ENCODE peak calls at places on chromosomes 6 and 20, in four cellular contexts. One of them, this sample, is unnamed. For H3K4me1, the result is how much of the 10 kb centered on the place peaks cover.

GRCh38 chr6:35070111-35070510 is 71.0 kb downstream of the TCP11 start:
- DNase-seq in adrenal gland: no peak
- DNase-seq in BE2C: no peak
- DNase-seq in cardiac muscle cell: no peak
- DNase-seq in this sample: no peak

GRCh38 chr6:170057034-170057734 is 233.7 kb downstream of the DLL1 start:
- DNase-seq in BE2C: no peak
- DNase-seq in adrenal gland: no peak
- DNase-seq in cardiac muscle cell: no peak
- DNase-seq in this sample: no peak

GRCh38 chr6:151482290-151482689 is 11.5 kb upstream of the CCDC170 start:
- DNase-seq in adrenal gland: no peak
- DNase-seq in BE2C: no peak
- DNase-seq in cardiac muscle cell: no peak
- DNase-seq in this sample: no peak

GRCh38 chr6:68196645-68197044 is 438.4 kb upstream of the ADGRB3 start:
- DNase-seq in adrenal gland: no peak
- DNase-seq in BE2C: peak
- DNase-seq in cardiac muscle cell: no peak
- DNase-seq in this sample: no peak

GRCh38 chr6:148385379-148385778 is 42.7 kb downstream of the SASH1 start:
- DNase-seq in cardiac muscle cell: no peak
- DNase-seq in adrenal gland: no peak
- DNase-seq in BE2C: no peak
- DNase-seq in this sample: no peak

GRCh38 chr20:32527052-32527446 is 58.1 kb downstream of the NOL4L start:
- DNase-seq in adrenal gland: no peak
- DNase-seq in BE2C: no peak
- DNase-seq in cardiac muscle cell: no peak
- DNase-seq in this sample: no peak

GRCh38 chr6:35386989-35387388 is 44.6 kb downstream of the PPARD start:
- DNase-seq in adrenal gland: no peak
- DNase-seq in cardiac muscle cell: no peak
- DNase-seq in BE2C: no peak
- DNase-seq in this sample: no peak

GRCh38 chr6:13762648-13763441 is 51.2 kb upstream of the RANBP9 start:
- DNase-seq in cardiac muscle cell: no peak
- DNase-seq in BE2C: no peak
- DNase-seq in adrenal gland: no peak
- DNase-seq in this sample: peak

GRCh38 chr6:19477563-19477962 is 359.6 kb upstream of the ID4 start:
- DNase-seq in adrenal gland: no peak
- DNase-seq in cardiac muscle cell: no peak
- DNase-seq in BE2C: no peak
- DNase-seq in this sample: no peak

GRCh38 chr6:5580736-5581568 is 319.6 kb downstream of the FARS2 start:
- DNase-seq in cardiac muscle cell: no peak
- DNase-seq in BE2C: no peak
- DNase-seq in adrenal gland: no peak
- DNase-seq in this sample: no peak

GRCh38 chr6:39446909-39447308 is 124.4 kb upstream of the KCNK16 start:
- DNase-seq in adrenal gland: no peak
- DNase-seq in cardiac muscle cell: no peak
- DNase-seq in BE2C: no peak
- DNase-seq in this sample: no peak

GRCh38 chr6:159934181-159934580 is 34.7 kb upstream of the IGF2R start:
- DNase-seq in cardiac muscle cell: no peak
- DNase-seq in BE2C: no peak
- DNase-seq in adrenal gland: no peak
- DNase-seq in this sample: no peak

GRCh38 chr20:59676126-59676876 is 72.0 kb downstream of the PHACTR3 start:
- DNase-seq in adrenal gland: no peak
- DNase-seq in BE2C: no peak
- DNase-seq in cardiac muscle cell: no peak
- DNase-seq in this sample: no peak

GRCh38 chr6:90350689-90351554 is 54.3 kb upstream of the BACH2 start:
- DNase-seq in cardiac muscle cell: no peak
- DNase-seq in adrenal gland: no peak
- DNase-seq in BE2C: no peak
- DNase-seq in this sample: peak

GRCh38 chr6:1604991-1605821 is 4.5 kb upstream of the FOXC1 start:
- DNase-seq in BE2C: no peak
- DNase-seq in adrenal gland: no peak
- DNase-seq in cardiac muscle cell: no peak
- DNase-seq in this sample: no peak

GRCh38 chr20:59042151-59042795 is at the start of gene PRELID3B:
- DNase-seq in BE2C: no peak
- DNase-seq in adrenal gland: peak
- DNase-seq in cardiac muscle cell: no peak
- DNase-seq in this sample: peak

GRCh38 chr20:59577037-59577808 is 27.1 kb upstream of the PHACTR3 start:
- DNase-seq in adrenal gland: no peak
- DNase-seq in cardiac muscle cell: no peak
- DNase-seq in BE2C: no peak
- DNase-seq in this sample: no peak

GRCh38 chr20:59629141-59630045 is 25.1 kb downstream of the PHACTR3 start:
- DNase-seq in adrenal gland: no peak
- DNase-seq in cardiac muscle cell: no peak
- DNase-seq in BE2C: no peak
- DNase-seq in this sample: no peak

GRCh38 chr6:124968401-124968800 is 6.2 kb downstream of the RNF217 start:
- DNase-seq in adrenal gland: no peak
- DNase-seq in BE2C: no peak
- DNase-seq in cardiac muscle cell: peak
- DNase-seq in this sample: no peak

GRCh38 chr20:37574199-37574890 is 46.7 kb upstream of the BLCAP start:
- DNase-seq in cardiac muscle cell: no peak
- DNase-seq in BE2C: no peak
- DNase-seq in adrenal gland: no peak
- DNase-seq in this sample: no peak

GRCh38 chr6:22774129-22774528 is 204.8 kb downstream of the HDGFL1 start:
- DNase-seq in adrenal gland: no peak
- DNase-seq in cardiac muscle cell: no peak
- DNase-seq in BE2C: peak
- DNase-seq in this sample: no peak

GRCh38 chr20:59831901-59832240 is 101.6 kb downstream of the SYCP2 start:
- DNase-seq in adrenal gland: no peak
- DNase-seq in cardiac muscle cell: no peak
- DNase-seq in BE2C: no peak
- DNase-seq in this sample: no peak

GRCh38 chr20:36802326-36803223 is 29.0 kb upstream of the DSN1 start:
- DNase-seq in adrenal gland: peak
- DNase-seq in BE2C: no peak
- DNase-seq in cardiac muscle cell: no peak
- DNase-seq in this sample: no peak

GRCh38 chr6:2221724-2222274 is 23.6 kb downstream of the GMDS start:
- DNase-seq in adrenal gland: no peak
- DNase-seq in cardiac muscle cell: no peak
- DNase-seq in BE2C: no peak
- DNase-seq in this sample: no peak

GRCh38 chr6:125773387-125774341 is 17.1 kb upstream of the NCOA7 start:
- DNase-seq in adrenal gland: no peak
- DNase-seq in cardiac muscle cell: no peak
- DNase-seq in BE2C: no peak
- DNase-seq in this sample: no peak

GRCh38 chr6:169811072-169811471 is 59.6 kb downstream of the ERMARD start:
- DNase-seq in BE2C: no peak
- DNase-seq in cardiac muscle cell: no peak
- DNase-seq in adrenal gland: no peak
- DNase-seq in this sample: no peak

DNA sequence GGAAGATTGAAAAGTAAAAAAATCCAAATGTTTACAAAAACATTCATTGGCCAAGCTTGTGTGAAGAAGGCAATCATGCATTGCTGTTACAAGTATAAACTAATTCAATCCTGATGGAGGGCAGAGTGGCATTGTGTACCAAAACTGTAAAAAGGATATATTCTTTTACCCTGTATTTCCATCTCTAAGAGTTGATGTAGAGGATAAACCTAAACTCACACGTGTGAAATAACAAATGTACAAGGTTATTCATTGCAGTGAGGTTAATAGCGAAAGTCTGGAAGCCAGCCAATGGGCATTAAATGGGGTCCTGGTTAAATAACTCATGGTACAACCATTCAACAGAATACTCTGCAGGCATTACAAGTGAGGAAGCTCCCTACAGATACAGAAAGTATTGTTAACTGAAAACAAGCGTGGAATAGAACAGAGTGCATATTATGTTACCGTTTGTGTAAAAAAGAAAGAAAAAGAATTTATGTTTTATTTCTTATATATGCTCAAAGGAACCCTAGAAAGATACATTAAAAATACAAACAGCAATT is 56.9 kb downstream of the BCAS1 start:
- DNase-seq in adrenal gland: no peak
- DNase-seq in cardiac muscle cell: no peak
- DNase-seq in BE2C: no peak
- DNase-seq in this sample: no peak
- TF ChIP-seq CTCF in adrenal gland: no peak
- TF ChIP-seq CTCF in cardiac muscle cell: no peak
- TF ChIP-seq CTCF in BE2C: no peak
- TF ChIP-seq CTCF in this sample: no peak

DNA sequence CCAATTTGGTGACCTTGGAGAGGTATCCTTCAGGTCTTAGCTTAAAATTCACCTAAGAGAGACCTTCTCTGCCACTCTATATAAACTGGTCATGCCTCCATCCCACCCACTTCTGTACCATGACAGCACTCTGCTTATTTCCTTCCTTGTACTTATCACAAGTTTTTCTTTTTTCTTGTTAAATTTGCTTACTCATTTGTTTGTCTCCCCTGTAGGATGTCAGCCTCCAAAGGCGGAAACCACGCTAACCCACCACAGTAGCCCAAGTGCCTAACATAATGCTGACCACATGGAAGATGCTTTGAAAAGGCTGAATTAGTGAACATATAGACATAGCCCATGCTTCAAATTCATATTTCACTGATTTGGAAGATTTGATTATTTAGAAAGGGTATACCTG is 5.4 kb downstream of the BMP6 start:
- DNase-seq in cardiac muscle cell: no peak
- DNase-seq in BE2C: no peak
- DNase-seq in adrenal gland: no peak
- DNase-seq in this sample: no peak
- H3K4me1 ChIP-seq in cardiac muscle cell: under half
- H3K4me1 ChIP-seq in BE2C: under half
- H3K4me1 ChIP-seq in adrenal gland: under half
- H3K4me1 ChIP-seq in this sample: under half

GRCh38 chr6:18390476-18390875 is 3.3 kb downstream of the RNF144B start:
- DNase-seq in adrenal gland: no peak
- DNase-seq in BE2C: no peak
- DNase-seq in cardiac muscle cell: no peak
- DNase-seq in this sample: no peak

GRCh38 chr6:18388252-18388651 is 1.1 kb downstream of the RNF144B start:
- DNase-seq in adrenal gland: no peak
- DNase-seq in BE2C: no peak
- DNase-seq in cardiac muscle cell: no peak
- DNase-seq in this sample: no peak

GRCh38 chr6:18389479-18389878 is 2.3 kb downstream of the RNF144B start:
- DNase-seq in adrenal gland: no peak
- DNase-seq in BE2C: no peak
- DNase-seq in cardiac muscle cell: no peak
- DNase-seq in this sample: no peak

GRCh38 chr6:18387061-18387721 is at the start of gene RNF144B:
- DNase-seq in BE2C: peak
- DNase-seq in cardiac muscle cell: peak
- DNase-seq in adrenal gland: peak
- DNase-seq in this sample: peak

GRCh38 chr6:18388942-18389341 is 1.8 kb downstream of the RNF144B start:
- DNase-seq in BE2C: no peak
- DNase-seq in adrenal gland: no peak
- DNase-seq in cardiac muscle cell: no peak
- DNase-seq in this sample: no peak
- H3K4me3 ChIP-seq in BE2C: no peak
- H3K4me3 ChIP-seq in adrenal gland: no peak
- H3K4me3 ChIP-seq in cardiac muscle cell: no peak
- H3K4me3 ChIP-seq in this sample: peak

GRCh38 chr20:9071976-9072726 is 3.3 kb downstream of the PLCB4 start:
- DNase-seq in adrenal gland: no peak
- DNase-seq in BE2C: no peak
- DNase-seq in cardiac muscle cell: no peak
- DNase-seq in this sample: no peak
- TF ChIP-seq CTCF in adrenal gland: no peak
- TF ChIP-seq CTCF in BE2C: peak
- TF ChIP-seq CTCF in cardiac muscle cell: no peak
- TF ChIP-seq CTCF in this sample: no peak

DNA sequence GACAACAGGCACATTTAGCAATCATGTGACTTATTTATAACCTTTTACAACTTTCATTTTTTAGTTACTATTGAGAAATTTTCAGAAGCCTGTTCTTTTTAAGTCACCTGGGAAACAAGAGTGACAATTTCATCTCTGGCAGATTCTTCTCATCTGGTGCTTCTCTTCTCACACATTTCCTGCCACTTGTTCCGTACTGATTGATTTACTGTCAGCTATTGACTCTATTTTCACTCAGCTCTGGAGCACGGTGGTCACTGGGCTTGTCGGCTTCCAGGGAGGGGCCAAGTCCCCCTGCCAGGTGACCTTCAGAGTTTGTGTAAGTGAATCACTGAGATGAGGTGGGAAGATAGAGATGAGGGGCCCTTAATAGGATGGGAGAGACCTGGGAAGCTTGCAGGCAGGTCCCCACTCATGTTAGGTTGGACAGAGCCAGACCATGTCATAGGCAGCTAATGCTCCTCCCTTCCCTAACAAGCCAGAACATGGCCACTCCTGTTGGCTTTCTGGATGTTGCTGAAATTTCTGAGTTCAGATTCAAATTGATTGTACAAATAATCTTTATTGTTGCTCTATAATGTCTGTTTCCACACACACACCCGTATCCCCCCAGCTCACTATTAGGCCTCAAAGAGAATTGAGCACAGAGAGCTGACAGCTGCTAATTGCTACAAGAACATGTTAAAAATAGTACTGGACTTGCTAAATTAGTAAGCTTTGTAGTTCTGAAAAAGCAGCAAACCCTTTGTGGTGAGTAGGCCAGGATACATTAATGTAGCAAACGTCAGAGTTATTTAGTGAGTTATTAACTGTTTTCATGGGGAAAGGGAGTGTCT is 13.3 kb downstream of the DUSP22 start:
- DNase-seq in adrenal gland: no peak
- DNase-seq in cardiac muscle cell: peak
- DNase-seq in BE2C: no peak
- DNase-seq in this sample: no peak
- H3K4me1 ChIP-seq in adrenal gland: under half
- H3K4me1 ChIP-seq in cardiac muscle cell: under half
- H3K4me1 ChIP-seq in BE2C: under half
- H3K4me1 ChIP-seq in this sample: under half

DNA sequence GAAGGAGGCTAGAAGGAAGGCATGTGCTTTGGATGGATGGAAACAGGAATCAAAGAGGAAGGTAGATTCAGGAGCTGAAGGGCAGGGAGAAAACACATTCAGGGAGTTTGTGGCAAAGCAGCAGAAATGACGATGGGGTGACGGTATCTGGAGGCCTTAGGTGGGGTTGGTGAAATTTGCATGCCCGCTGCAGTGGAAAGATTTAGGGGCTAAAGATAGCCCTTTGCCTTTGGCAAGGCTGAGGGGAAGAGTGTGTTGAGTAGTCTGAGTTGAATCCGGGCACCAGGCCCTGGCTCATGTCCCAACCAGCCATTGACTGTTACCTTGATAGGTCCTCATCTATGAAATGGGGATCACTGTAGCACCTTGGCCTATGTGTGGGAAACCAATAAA is 1.3 kb downstream of the GZF1 start:
- DNase-seq in adrenal gland: peak
- DNase-seq in cardiac muscle cell: no peak
- DNase-seq in BE2C: no peak
- DNase-seq in this sample: peak
- H3K4me3 ChIP-seq in adrenal gland: peak
- H3K4me3 ChIP-seq in cardiac muscle cell: peak
- H3K4me3 ChIP-seq in BE2C: peak
- H3K4me3 ChIP-seq in this sample: peak

This sample was measured in gastrocnemius medialis.